ENCODE peak calls at places on chromosomes 7 and 10, in ten cellular contexts. D is heart right ventricle; X is stimulated activated CD4-positive, alpha-beta T cell treated with anti-CD3 and anti-CD28 coated beads, TNF-alpha, amount 100 ng/mL, for 48 hours; I is NCI-H774; J is naive B cell; S is A549; K is T-helper 9 cell; Y is ascending aorta; T is ovary; V is astrocyte of the spinal cord. Z is an unnamed sample.

GRCh38 chr7:46850563-46851325 is 731.2 kb downstream of the TNS3 start:
- DNase-seq in X (no peak), I (no peak), Y (no peak), S (no peak), D (no peak), V (no peak), J (no peak), T (no peak), K (no peak), Z (no peak)

GRCh38 chr7:81618400-81619014 is 151.3 kb downstream of the HGF start:
- DNase-seq in K (no peak), Y (no peak), X (no peak), I (no peak), D (no peak), V (peak; percentile 92), J (no peak), S (peak; percentile 27), T (no peak), Z (no peak)

GRCh38 chr10:15182541-15183207 is 14.2 kb upstream of the NMT2 start:
- DNase-seq in I (no peak), D (no peak), J (no peak), X (no peak), S (no peak), Y (no peak), K (no peak), T (no peak), V (no peak), Z (no peak)

GRCh38 chr10:93461124-93461806 is 20.9 kb downstream of the MYOF start:
- DNase-seq in K (no peak), S (no peak), J (no peak), D (no peak), I (no peak), X (no peak), Y (no peak), T (no peak), V (peak; percentile 84), Z (no peak)

GRCh38 chr7:139297795-139298194 is 43.3 kb upstream of the FMC1 start:
- DNase-seq in D (no peak), X (no peak), Y (no peak), K (no peak), J (no peak), V (no peak), S (no peak), I (no peak), T (no peak), Z (no peak)

GRCh38 chr7:116780521-116780920 is 81.9 kb upstream of the CAPZA2 start:
- DNase-seq in V (no peak), I (no peak), S (no peak), D (no peak), X (no peak), Y (no peak), J (no peak), K (no peak), T (no peak), Z (no peak)

GRCh38 chr10:123934846-123935245 is 43.2 kb upstream of the CPXM2 start:
- DNase-seq in K (no peak), T (no peak), Y (no peak), V (no peak), J (no peak), I (no peak), S (no peak), D (no peak), X (no peak), Z (no peak)

GRCh38 chr7:132028144-132028920 is 471.9 kb upstream of the PODXL start:
- DNase-seq in T (no peak), I (no peak), V (no peak), D (no peak), Y (no peak), X (no peak), J (no peak), K (no peak), S (no peak), Z (no peak)

GRCh38 chr10:59865101-59865500 is 41.3 kb downstream of the CCDC6 start:
- DNase-seq in I (no peak), S (peak; percentile 10), D (no peak), Y (no peak), J (peak; percentile 44), K (no peak), V (no peak), X (no peak), T (no peak), Z (no peak)

Z was measured in mucosa of descending colon.